ENCODE peak calls at places on chromosomes 11 and 22, in seven cellular contexts. T is DND-41; E is spleen; W is GM23248; L is stomach; N is CD8-positive, alpha-beta T cell; K is left ventricle myocardium inferior. Y is an unnamed sample.

GRCh38 chr11:32204751-32205150 is 113.9 kb downstream of the RCN1 start:
- DNase-seq in T (no peak), E (no peak), W (no peak), L (no peak), N (no peak), K (no peak), Y (no peak)

GRCh38 chr11:63944987-63945386 is 6.2 kb downstream of the NAA40 start:
- DNase-seq in T (no peak), E (no peak), W (peak; percentile 76), L (no peak), N (no peak), K (peak; percentile 45), Y (no peak)

GRCh38 chr11:10326080-10326964 is 21.4 kb downstream of the ADM start:
- DNase-seq in T (no peak), E (no peak), W (peak; percentile 43), L (peak; percentile 83), N (no peak), K (peak; percentile 27), Y (no peak)

GRCh38 chr22:21073482-21073881 is 27.7 kb downstream of the LRRC74B start:
- DNase-seq in T (no peak), E (no peak), W (no peak), L (no peak), N (no peak), K (no peak), Y (no peak)

GRCh38 chr22:42431401-42432019 is 693 bp downstream of the NFAM1 start:
- DNase-seq in T (no peak), E (no peak), W (no peak), L (no peak), N (no peak), K (no peak), Y (no peak)

GRCh38 chr11:16346975-16347374 is 9.4 kb downstream of the SOX6 start:
- DNase-seq in T (no peak), E (no peak), W (no peak), L (no peak), N (no peak), K (no peak), Y (no peak)

GRCh38 chr11:125333354-125334077 is 162.5 kb downstream of the FEZ1 start:
- DNase-seq in T (no peak), E (no peak), W (no peak), L (no peak), N (no peak), K (no peak), Y (no peak)

GRCh38 chr22:36184433-36185035 is 17.1 kb downstream of the APOL4 start:
- DNase-seq in T (no peak), E (no peak), W (peak; percentile 77), L (no peak), N (no peak), K (no peak), Y (no peak)

GRCh38 chr11:117281159-117281558 is 10.0 kb upstream of the BACE1-AS start:
- DNase-seq in T (no peak), E (no peak), W (peak; percentile 96), L (no peak), N (no peak), K (no peak), Y (no peak)

GRCh38 chr22:31556627-31557203 is 60.4 kb downstream of the SFI1 start:
- DNase-seq in T (no peak), E (no peak), W (peak; percentile 61), L (no peak), N (no peak), K (no peak), Y (no peak)

GRCh38 chr11:114440121-114440860 is 1.0 kb downstream of the REXO2 start:
- DNase-seq in T (no peak), E (no peak), W (peak; percentile 62), L (no peak), N (no peak), K (no peak), Y (no peak)

GRCh38 chr11:47280860-47281259 is 10.9 kb downstream of the MADD start:
- DNase-seq in T (no peak), E (no peak), W (no peak), L (no peak), N (no peak), K (no peak), Y (no peak)

GRCh38 chr22:50112151-50113118 is 22.6 kb downstream of the MOV10L1 start:
- DNase-seq in T (no peak), E (no peak), W (peak; percentile 53), L (no peak), N (peak; percentile 5), K (no peak), Y (no peak)

GRCh38 chr11:123454060-123454651 is 24.1 kb downstream of the GRAMD1B start:
- DNase-seq in T (peak; percentile 24), E (no peak), W (peak; percentile 76), L (no peak), N (no peak), K (no peak), Y (no peak)

GRCh38 chr11:124920870-124921609 is 2.0 kb downstream of the HEPN1 start:
- DNase-seq in T (no peak), E (peak; percentile 88), W (peak; percentile 70), L (peak; percentile 54), N (peak; percentile 76), K (peak; percentile 81), Y (peak; percentile 77)

GRCh38 chr22:32244547-32244946 is 10.6 kb downstream of the SLC5A4 start:
- DNase-seq in T (no peak), E (no peak), W (no peak), L (no peak), N (no peak), K (no peak), Y (no peak)

GRCh38 chr11:75066061-75066460 is 30.6 kb downstream of the OR2AT4 start:
- DNase-seq in T (no peak), E (no peak), W (no peak), L (no peak), N (no peak), K (no peak), Y (no peak)

GRCh38 chr11:122784325-122785155 is 53.8 kb upstream of the CRTAM start:
- DNase-seq in T (no peak), E (no peak), W (peak; percentile 97), L (no peak), N (no peak), K (no peak), Y (no peak)

GRCh38 chr11:16801288-16801980 is 63.0 kb downstream of the C11orf58 start:
- DNase-seq in T (no peak), E (peak; percentile 61), W (no peak), L (no peak), N (no peak), K (no peak), Y (no peak)

GRCh38 chr11:115433376-115433775 is 70.8 kb downstream of the CADM1 start:
- DNase-seq in T (no peak), E (no peak), W (no peak), L (no peak), N (no peak), K (no peak), Y (no peak)

GRCh38 chr11:123382555-123383074 is 47.5 kb upstream of the GRAMD1B start:
- DNase-seq in T (no peak), E (no peak), W (no peak), L (no peak), N (no peak), K (no peak), Y (no peak)

DNA sequence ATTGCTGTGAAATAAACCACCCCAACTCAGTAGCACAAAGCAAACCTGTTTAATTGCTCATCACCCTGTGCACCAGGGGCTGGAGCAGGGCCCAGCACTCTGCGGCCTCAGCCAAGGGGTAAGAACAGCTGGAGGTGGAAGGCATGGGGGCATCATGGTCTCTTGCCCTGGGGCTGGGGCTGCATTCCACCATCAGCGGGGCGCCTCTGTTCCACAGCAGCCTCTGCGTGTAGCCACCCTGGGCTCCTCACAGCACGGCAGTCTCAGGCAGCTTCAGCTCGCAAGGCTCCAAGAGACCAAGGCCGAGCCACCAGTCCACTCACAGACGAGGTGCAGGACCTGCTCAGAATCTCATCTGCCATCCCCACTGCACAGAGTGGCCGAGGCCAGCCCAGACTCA is 630.7 kb downstream of the TBC1D22A start:
- DNase-seq in T (no peak), E (peak; percentile 49), W (no peak), L (no peak), N (no peak), K (no peak), Y (no peak)
- H3K27ac ChIP-seq in T (no peak overlapping the region), E (no peak overlapping the region), W (no peak overlapping the region), L (no peak overlapping the region), N (no peak overlapping the region), K (no peak overlapping the region), Y (no peak overlapping the region)

GRCh38 chr11:65588199-65589054 is 7.2 kb downstream of the KCNK7 start:
- DNase-seq in T (peak; percentile 62), E (peak; percentile 92), W (peak; percentile 64), L (peak; percentile 80), N (peak; percentile 62), K (peak; percentile 66), Y (peak; percentile 76)
- H3K4me1 ChIP-seq in T (no peaks in the 10 kb centered on the region), E (peaks cover 59% of the 10 kb centered on the region), W (no peaks in the 10 kb centered on the region), L (peaks cover 59% of the 10 kb centered on the region), N (peaks cover 13% of the 10 kb centered on the region), K (peaks cover 82% of the 10 kb centered on the region), Y (peaks cover 17% of the 10 kb centered on the region)

DNA sequence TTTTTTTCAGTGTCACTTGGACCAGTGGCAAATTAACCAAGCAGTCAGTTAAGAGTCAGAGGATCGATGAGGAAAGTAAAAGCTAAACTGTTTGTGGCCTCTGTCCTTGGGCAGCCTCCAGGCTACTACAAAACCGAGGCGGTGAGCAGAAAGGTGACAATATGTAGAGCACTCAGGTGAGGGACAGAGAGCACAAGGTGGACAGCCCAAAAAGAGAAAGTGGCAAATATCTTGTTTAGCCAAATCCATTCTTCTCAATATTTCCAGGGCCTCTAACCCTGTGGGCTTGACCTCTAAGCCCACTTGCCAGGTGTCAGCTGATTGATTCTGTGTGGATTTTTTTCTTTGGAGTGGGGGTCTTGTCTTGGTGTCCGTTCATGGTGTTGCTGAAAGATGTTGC is 4202.2 kb upstream of the OR11H1 start:
- DNase-seq in T (no peak), E (no peak), W (no peak), L (no peak), N (no peak), K (no peak), Y (no peak)
- H3K4me3 ChIP-seq in T (no peak overlapping the region), E (no peak overlapping the region), W (no peak overlapping the region), L (no peak overlapping the region), N (no peak overlapping the region), K (no peak overlapping the region), Y (no peak overlapping the region)

GRCh38 chr11:12232819-12233601 is 122.6 kb downstream of the MICAL2 start:
- DNase-seq in T (no peak), E (no peak), W (peak; percentile 95), L (no peak), N (no peak), K (no peak), Y (no peak)
- H3K27ac ChIP-seq in T (no peak overlapping the region), E (no peak overlapping the region), W (peak overlapping the region; percentile 96), L (peak overlapping the region; percentile 91), N (no peak overlapping the region), K (no peak overlapping the region), Y (no peak overlapping the region)

Y was measured in CD8-positive, alpha-beta memory T cell.